ENCODE peak calls at places on chromosomes 13 and 19, in nine cellular contexts. G is tibial nerve, F is neural progenitor cell, V is upper lobe of left lung, H is GM23338, O is esophagus squamous epithelium, Q is cardiac muscle cell, Y is ascending aorta, X is heart right ventricle. W is an unnamed sample.

GRCh38 chr13:47908200-47908902 is 92.7 kb downstream of the SUCLA2 start:
- DNase-seq in G (no peak), F (no peak), V (no peak), H (no peak), O (no peak), Q (no peak), Y (no peak), X (no peak), W (no peak)

GRCh38 chr13:77002590-77003190 is 10.8 kb downstream of the CLN5 start:
- DNase-seq in G (no peak), F (peak; percentile 40), V (no peak), H (peak; percentile 71), O (no peak), Q (peak; percentile 28), Y (no peak), X (no peak), W (no peak)

GRCh38 chr19:45824041-45824471 is 8.9 kb upstream of the RSPH6A start:
- DNase-seq in G (no peak), F (no peak), V (peak; percentile 56), H (no peak), O (no peak), Q (no peak), Y (no peak), X (no peak), W (no peak)

GRCh38 chr19:1069009-1069779 is 2.2 kb downstream of the ARHGAP45 start:
- DNase-seq in G (no peak), F (no peak), V (peak; percentile 79), H (no peak), O (no peak), Q (no peak), Y (peak; percentile 86), X (peak; percentile 72), W (peak; percentile 78)

GRCh38 chr13:73481877-73482445 is 423.2 kb downstream of the KLF5 start:
- DNase-seq in G (no peak), F (no peak), V (no peak), H (no peak), O (no peak), Q (no peak), Y (no peak), X (no peak), W (no peak)

GRCh38 chr13:50339291-50339690 is 324.0 kb downstream of the KCNRG start:
- DNase-seq in G (no peak), F (peak; percentile 26), V (no peak), H (no peak), O (no peak), Q (no peak), Y (no peak), X (no peak), W (no peak)

GRCh38 chr13:48594080-48594815 is 59.5 kb upstream of the CYSLTR2 start:
- DNase-seq in G (no peak), F (peak; percentile 43), V (no peak), H (peak; percentile 42), O (no peak), Q (no peak), Y (no peak), X (no peak), W (no peak)

GRCh38 chr13:93859666-93860065 is 619.8 kb downstream of the DCT start:
- DNase-seq in G (no peak), F (no peak), V (no peak), H (no peak), O (no peak), Q (no peak), Y (no peak), X (no peak), W (no peak)

GRCh38 chr19:30521937-30522336 is 149.8 kb downstream of the ZNF536 start:
- DNase-seq in G (no peak), F (no peak), V (no peak), H (no peak), O (no peak), Q (no peak), Y (no peak), X (no peak), W (no peak)
- H3K4me3 ChIP-seq in G (no peak overlapping the region), F (no peak overlapping the region), V (no peak overlapping the region), H (no peak overlapping the region), O (no peak overlapping the region), Q (no peak overlapping the region), Y (no peak overlapping the region), X (no peak overlapping the region), W (no peak overlapping the region)

GRCh38 chr19:37353968-37354367 is 16.9 kb upstream of the ZNF527 start:
- DNase-seq in G (no peak), F (no peak), V (no peak), H (no peak), O (no peak), Q (no peak), Y (no peak), X (no peak), W (no peak)
- H3K36me3 ChIP-seq in G (peaks cover 14% of the 10 kb centered on the region), F (peaks cover 25% of the 10 kb centered on the region), V (peaks cover 29% of the 10 kb centered on the region), H (peaks cover 9% of the 10 kb centered on the region), O (peaks cover 18% of the 10 kb centered on the region), Q (peaks cover 19% of the 10 kb centered on the region), Y (peaks cover 63% of the 10 kb centered on the region), X (peaks cover 96% of the 10 kb centered on the region), W (peaks cover 80% of the 10 kb centered on the region)

DNA sequence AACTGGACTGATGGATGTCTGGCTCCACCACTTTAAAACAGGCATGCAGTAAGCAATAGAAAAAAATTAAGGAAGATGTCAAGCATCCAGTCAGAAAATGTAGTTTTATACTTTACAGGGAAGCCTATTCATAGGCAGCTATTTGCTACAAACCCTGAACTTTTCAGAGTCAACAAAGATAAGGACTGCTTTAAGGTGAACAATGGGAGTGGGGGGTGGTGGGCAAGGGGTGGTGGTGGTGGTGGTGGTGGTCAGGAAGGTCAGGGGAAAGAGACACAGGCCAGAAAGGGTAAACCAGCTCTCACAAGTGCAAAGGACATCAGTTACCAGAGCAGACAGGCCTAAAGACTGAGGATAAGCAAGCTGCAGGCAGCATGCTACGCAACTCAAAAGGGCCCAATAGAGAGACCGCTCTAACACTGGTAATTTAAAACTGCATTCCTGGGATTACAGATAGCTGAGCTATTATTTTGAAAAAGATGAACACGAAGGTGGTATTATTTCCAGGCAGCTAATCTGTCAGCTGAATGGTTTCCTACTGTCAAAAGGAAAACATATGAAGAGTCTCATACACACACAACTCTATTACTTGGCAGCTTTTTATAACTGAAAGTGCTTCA is 14.8 kb downstream of the BRD4 start:
- DNase-seq in G (no peak), F (no peak), V (no peak), H (peak; percentile 42), O (no peak), Q (no peak), Y (no peak), X (no peak), W (no peak)
- H3K4me1 ChIP-seq in G (peaks cover 4% of the 10 kb centered on the region), F (peaks cover 18% of the 10 kb centered on the region), V (peaks cover 98% of the 10 kb centered on the region), H (peaks cover 31% of the 10 kb centered on the region), O (peaks cover 82% of the 10 kb centered on the region), Q (peaks cover 52% of the 10 kb centered on the region), Y (peaks cover 84% of the 10 kb centered on the region), X (peaks cover 95% of the 10 kb centered on the region), W (peaks cover 92% of the 10 kb centered on the region)

DNA sequence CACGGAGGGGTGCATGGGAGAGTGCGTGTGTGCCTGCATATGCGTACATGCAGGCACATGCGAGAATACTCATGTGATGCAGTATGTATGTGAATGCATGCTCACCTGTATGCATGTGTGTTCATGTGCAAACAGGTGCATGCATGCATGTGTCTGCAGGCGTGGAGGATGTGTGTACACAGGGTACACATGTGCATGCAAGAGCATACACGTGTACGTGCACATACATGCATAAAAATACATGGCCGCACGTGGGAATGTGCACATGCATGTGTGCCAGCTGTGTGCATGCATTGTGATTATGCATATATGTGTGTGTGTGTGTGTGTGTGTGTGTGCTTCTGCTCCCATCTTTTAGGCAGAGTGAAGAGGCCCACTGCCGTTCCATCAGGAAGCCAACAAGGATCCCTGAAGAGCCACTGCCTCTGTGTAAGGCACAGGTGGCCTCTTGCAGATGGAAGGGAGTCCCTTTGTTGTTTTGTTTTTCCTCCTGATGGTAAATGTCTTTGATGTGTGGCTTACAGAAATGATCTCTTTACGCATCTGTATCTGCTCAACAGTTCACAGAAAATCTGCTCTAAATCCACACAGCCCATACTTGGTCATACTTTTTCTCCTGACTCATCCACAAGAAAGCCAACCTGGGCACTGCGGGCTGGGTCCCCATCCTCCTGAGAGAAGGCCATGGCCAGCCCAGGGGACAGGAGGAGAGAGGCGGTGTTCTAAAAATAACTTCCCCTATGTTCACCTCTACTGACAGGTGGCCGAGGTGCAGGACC is 50.7 kb downstream of the KLF2 start:
- DNase-seq in G (no peak), F (no peak), V (no peak), H (no peak), O (no peak), Q (no peak), Y (no peak), X (no peak), W (no peak)
- H3K4me3 ChIP-seq in G (no peak overlapping the region), F (no peak overlapping the region), V (no peak overlapping the region), H (no peak overlapping the region), O (no peak overlapping the region), Q (no peak overlapping the region), Y (no peak overlapping the region), X (no peak overlapping the region), W (no peak overlapping the region)

GRCh38 chr19:32471811-32472210 is 66.2 kb downstream of the DPY19L3 start:
- DNase-seq in G (no peak), F (no peak), V (no peak), H (no peak), O (no peak), Q (no peak), Y (no peak), X (no peak), W (no peak)
- H3K36me3 ChIP-seq in G (no peaks in the 10 kb centered on the region), F (peaks cover 2% of the 10 kb centered on the region), V (no peaks in the 10 kb centered on the region), H (peaks cover 5% of the 10 kb centered on the region), O (no peaks in the 10 kb centered on the region), Q (peaks cover 8% of the 10 kb centered on the region), Y (peaks cover 26% of the 10 kb centered on the region), X (peaks cover 51% of the 10 kb centered on the region), W (peaks cover 7% of the 10 kb centered on the region)

GRCh38 chr13:112131740-112132113 is 64.8 kb downstream of the SOX1 start:
- DNase-seq in G (no peak), F (no peak), V (peak; percentile 86), H (no peak), O (no peak), Q (no peak), Y (no peak), X (no peak), W (no peak)
- H3K4me1 ChIP-seq in G (no peaks in the 10 kb centered on the region), F (no peaks in the 10 kb centered on the region), V (no peaks in the 10 kb centered on the region), H (no peaks in the 10 kb centered on the region), O (no peaks in the 10 kb centered on the region), Q (no peaks in the 10 kb centered on the region), Y (no peaks in the 10 kb centered on the region), X (no peaks in the 10 kb centered on the region), W (no peaks in the 10 kb centered on the region)

DNA sequence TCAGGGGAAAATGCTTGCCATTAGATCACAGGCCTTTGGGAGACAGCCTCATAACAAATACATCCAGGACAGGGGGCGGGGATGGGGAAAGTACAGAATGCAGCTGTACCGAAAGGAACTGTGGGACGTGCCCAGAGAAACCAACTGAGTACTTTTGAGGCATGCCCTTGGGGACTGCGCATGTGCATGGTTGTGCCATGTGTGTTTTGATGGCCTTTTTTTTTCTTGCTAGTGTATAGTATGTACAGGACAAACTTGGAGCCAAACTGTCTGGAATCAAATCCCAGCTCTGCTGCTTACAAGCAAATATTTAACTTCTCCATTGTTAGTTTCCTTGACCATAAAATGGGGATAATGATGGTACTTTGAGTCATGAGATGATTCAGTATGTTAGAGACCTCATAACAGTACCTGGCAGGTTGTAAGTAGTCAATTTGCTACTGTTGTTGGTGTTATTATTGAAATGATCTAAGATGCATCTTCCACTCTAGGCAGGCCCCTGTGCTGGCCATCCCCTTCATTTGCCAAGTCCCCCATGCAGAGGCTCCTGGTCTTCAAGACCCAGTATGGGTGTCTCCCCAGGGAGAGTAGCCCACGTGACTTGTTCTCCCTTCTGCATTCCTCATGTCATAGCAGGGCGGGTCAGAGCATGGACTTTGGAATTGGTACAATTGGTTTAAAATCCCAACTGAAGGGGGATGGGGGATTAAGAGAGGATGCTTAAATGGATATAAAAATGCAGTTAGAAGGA is 68.2 kb upstream of the NPAS1 start:
- DNase-seq in G (no peak), F (no peak), V (no peak), H (no peak), O (no peak), Q (no peak), Y (no peak), X (no peak), W (no peak)
- H3K4me3 ChIP-seq in G (no peak overlapping the region), F (no peak overlapping the region), V (no peak overlapping the region), H (no peak overlapping the region), O (no peak overlapping the region), Q (no peak overlapping the region), Y (no peak overlapping the region), X (no peak overlapping the region), W (no peak overlapping the region)

W was measured in suprapubic skin.